ENCODE peak calls at places on chromosomes 7 and 10, in nine cellular contexts. L is GM12865, S is Peyer's patch, Z is fibroblast of mammary gland, K is ovary, T is spleen, P is IMR-90, Y is MM.1S, F is esophagus squamous epithelium. M is an unnamed sample.
A peak's percentile ranks its signal among the peaks of the same experiment; 100 is the strongest.

GRCh38 chr7:124310934-124311390 is 278.1 kb upstream of the TMEM229A start:
- DNase-seq in L (no peak), S (no peak), Z (no peak), K (no peak), T (no peak), P (peak; percentile 39), Y (no peak), F (no peak), M (no peak)

GRCh38 chr7:51328351-51328801 is 11.8 kb upstream of the COBL start:
- DNase-seq in L (no peak), S (no peak), Z (no peak), K (no peak), T (no peak), P (no peak), Y (no peak), F (no peak), M (no peak)

GRCh38 chr7:124856299-124856888 is 73.2 kb downstream of the POT1 start:
- DNase-seq in L (peak; percentile 35), S (no peak), Z (peak; percentile 52), K (no peak), T (no peak), P (peak; percentile 61), Y (peak; percentile 58), F (no peak), M (no peak)

GRCh38 chr10:129773359-129773990 is 190.6 kb downstream of the EBF3 start:
- DNase-seq in L (no peak), S (peak; percentile 21), Z (no peak), K (no peak), T (peak; percentile 63), P (no peak), Y (no peak), F (no peak), M (no peak)

GRCh38 chr10:108597657-108598319 is 1325.5 kb downstream of the XPNPEP1 start:
- DNase-seq in L (no peak), S (no peak), Z (no peak), K (no peak), T (no peak), P (no peak), Y (no peak), F (no peak), M (no peak)

GRCh38 chr10:35640951-35641429 is 1.1 kb downstream of the FZD8 start:
- DNase-seq in L (peak; percentile 87), S (peak; percentile 76), Z (peak; percentile 81), K (peak; percentile 66), T (peak; percentile 85), P (peak; percentile 87), Y (peak; percentile 88), F (no peak), M (no peak)

GRCh38 chr7:99013266-99014112 is 130.4 kb downstream of the SMURF1 start:
- DNase-seq in L (no peak), S (no peak), Z (no peak), K (no peak), T (no peak), P (no peak), Y (no peak), F (no peak), M (no peak)

GRCh38 chr7:28812641-28813040 is 145.5 kb downstream of the TRIL start:
- DNase-seq in L (no peak), S (no peak), Z (no peak), K (no peak), T (no peak), P (no peak), Y (no peak), F (no peak), M (no peak)

GRCh38 chr7:11642841-11643240 is 189.2 kb downstream of the THSD7A start:
- DNase-seq in L (no peak), S (no peak), Z (no peak), K (no peak), T (no peak), P (no peak), Y (no peak), F (no peak), M (no peak)

GRCh38 chr7:46660402-46660801 is 739.3 kb upstream of the IGFBP3 start:
- DNase-seq in L (peak; percentile 22), S (no peak), Z (no peak), K (no peak), T (no peak), P (peak; percentile 50), Y (no peak), F (no peak), M (no peak)

GRCh38 chr10:119409906-119410305 is 132.6 kb downstream of the RGS10 start:
- DNase-seq in L (no peak), S (no peak), Z (no peak), K (peak; percentile 94), T (peak; percentile 86), P (peak; percentile 97), Y (no peak), F (no peak), M (no peak)

GRCh38 chr10:2935647-2936386 is 131.5 kb upstream of the PFKP start:
- DNase-seq in L (no peak), S (no peak), Z (no peak), K (no peak), T (no peak), P (no peak), Y (no peak), F (no peak), M (no peak)

GRCh38 chr10:2942937-2943336 is 124.4 kb upstream of the PFKP start:
- DNase-seq in L (no peak), S (no peak), Z (no peak), K (no peak), T (no peak), P (no peak), Y (no peak), F (no peak), M (no peak)

GRCh38 chr10:2936816-2937215 is 130.5 kb upstream of the PFKP start:
- DNase-seq in L (no peak), S (no peak), Z (peak; percentile 11), K (no peak), T (no peak), P (no peak), Y (no peak), F (no peak), M (no peak)

GRCh38 chr10:2933924-2934323 is 133.4 kb upstream of the PFKP start:
- DNase-seq in L (no peak), S (no peak), Z (no peak), K (no peak), T (no peak), P (no peak), Y (no peak), F (no peak), M (no peak)

GRCh38 chr10:2938869-2939268 is 128.5 kb upstream of the PFKP start:
- DNase-seq in L (no peak), S (no peak), Z (peak; percentile 35), K (no peak), T (no peak), P (peak; percentile 21), Y (no peak), F (no peak), M (no peak)
- TF ChIP-seq CTCF in L (no peak), S (no peak), Z (peak; percentile 24), K (no peak), T (no peak), P (peak; percentile 35), Y (no peak), F (no peak), M (no peak)

GRCh38 chr10:6473901-6474370 is 106.1 kb downstream of the PRKCQ start:
- DNase-seq in L (peak; percentile 48), S (no peak), Z (no peak), K (no peak), T (no peak), P (no peak), Y (peak; percentile 89), F (no peak), M (peak; percentile 47)

GRCh38 chr10:6482737-6483362 is 97.2 kb downstream of the PRKCQ start:
- DNase-seq in L (no peak), S (no peak), Z (no peak), K (no peak), T (no peak), P (no peak), Y (no peak), F (no peak), M (no peak)

GRCh38 chr10:6476989-6477388 is 103.1 kb downstream of the PRKCQ start:
- DNase-seq in L (no peak), S (no peak), Z (no peak), K (no peak), T (no peak), P (no peak), Y (no peak), F (no peak), M (no peak)

GRCh38 chr10:6473430-6473829 is 106.6 kb downstream of the PRKCQ start:
- DNase-seq in L (peak; percentile 23), S (no peak), Z (no peak), K (no peak), T (no peak), P (no peak), Y (peak; percentile 81), F (no peak), M (no peak)

DNA sequence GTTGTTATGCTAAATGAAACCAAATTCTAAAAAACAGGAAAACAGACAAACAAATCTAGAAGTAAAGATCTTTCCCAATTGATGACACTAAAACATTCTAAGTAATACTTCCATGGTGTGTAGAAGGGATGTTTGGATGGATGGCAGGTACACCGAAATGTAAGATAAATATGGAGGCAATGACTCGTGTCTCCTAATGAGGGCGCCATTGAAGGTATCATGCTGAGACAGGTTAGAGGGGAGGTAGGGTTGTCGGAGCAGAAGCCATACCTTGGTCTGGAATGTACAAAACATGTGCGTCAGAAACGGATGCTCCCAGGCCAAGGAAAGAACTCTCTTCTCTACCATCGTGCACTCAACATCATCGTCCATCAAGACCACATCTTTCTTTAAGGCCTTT is 101.4 kb downstream of the PRKCQ start:
- DNase-seq in L (no peak), S (no peak), Z (no peak), K (no peak), T (no peak), P (no peak), Y (no peak), F (no peak), M (no peak)
- TF ChIP-seq CTCF in L (no peak), S (no peak), Z (no peak), K (no peak), T (no peak), P (no peak), Y (no peak), F (no peak), M (no peak)

GRCh38 chr10:103749779-103750178 is 105.6 kb downstream of the SH3PXD2A start:
- DNase-seq in L (no peak), S (no peak), Z (no peak), K (no peak), T (no peak), P (no peak), Y (no peak), F (no peak), M (no peak)
- TF ChIP-seq CTCF in L (no peak), S (no peak), Z (no peak), K (no peak), T (no peak), P (no peak), Y (no peak), F (no peak), M (no peak)

GRCh38 chr10:106652279-106652678 is 512.2 kb downstream of the SORCS1 start:
- DNase-seq in L (peak; percentile 20), S (no peak), Z (no peak), K (no peak), T (no peak), P (no peak), Y (no peak), F (no peak), M (no peak)

GRCh38 chr10:106660550-106660949 is 504.0 kb downstream of the SORCS1 start:
- DNase-seq in L (no peak), S (no peak), Z (no peak), K (no peak), T (no peak), P (no peak), Y (no peak), F (no peak), M (no peak)

GRCh38 chr10:106655606-106656005 is 508.9 kb downstream of the SORCS1 start:
- DNase-seq in L (no peak), S (no peak), Z (no peak), K (no peak), T (no peak), P (no peak), Y (peak; percentile 63), F (no peak), M (no peak)

GRCh38 chr10:106655165-106655564 is 509.3 kb downstream of the SORCS1 start:
- DNase-seq in L (peak; percentile 13), S (no peak), Z (no peak), K (no peak), T (no peak), P (no peak), Y (peak; percentile 72), F (no peak), M (no peak)
- TF ChIP-seq CTCF in L (no peak), S (no peak), Z (no peak), K (no peak), T (no peak), P (no peak), Y (no peak), F (no peak), M (no peak)